ENCODE peak calls at places on chromosomes 3 and 15, in four cellular contexts. K is cardiac fibroblast, U is AG09309, D is spleen. A is an unnamed sample.

GRCh38 chr15:67906382-67906781 is 66.5 kb upstream of the RNU6-1 start:
- DNase-seq in K (peak), U (no peak), D (no peak), A (no peak)

GRCh38 chr15:24745276-24745675 is 69.7 kb downstream of the NPAP1 start:
- DNase-seq in K (no peak), U (no peak), D (no peak), A (no peak)

GRCh38 chr3:138348950-138349739 is 766 bp downstream of the MRAS start:
- DNase-seq in K (peak), U (no peak), D (no peak), A (no peak)

GRCh38 chr15:94259863-94260262 is 28.5 kb downstream of the MCTP2 start:
- DNase-seq in K (no peak), U (no peak), D (no peak), A (no peak)

GRCh38 chr3:60140160-60140559 is 1090.3 kb upstream of the CFAP20DC start:
- DNase-seq in K (no peak), U (no peak), D (no peak), A (no peak)

GRCh38 chr3:69236808-69237707 is 114.7 kb upstream of the LMOD3 start:
- DNase-seq in K (no peak), U (no peak), D (no peak), A (no peak)

GRCh38 chr3:123773681-123774431 is 110.3 kb downstream of the MYLK start:
- DNase-seq in K (no peak), U (peak), D (no peak), A (no peak)

GRCh38 chr15:82712036-82712435 is 2.4 kb upstream of the AP3B2 start:
- DNase-seq in K (no peak), U (no peak), D (no peak), A (no peak)

GRCh38 chr15:29638781-29639180 is 183.5 kb downstream of the TJP1 start:
- DNase-seq in K (peak), U (no peak), D (no peak), A (no peak)

GRCh38 chr3:67653425-67654098 is 850 bp downstream of the SUCLG2 start:
- DNase-seq in K (peak), U (no peak), D (no peak), A (no peak)

GRCh38 chr3:35776346-35776745 is 137.0 kb downstream of the ARPP21 start:
- DNase-seq in K (no peak), U (no peak), D (no peak), A (no peak)

GRCh38 chr15:94324117-94324826 is 92.9 kb downstream of the MCTP2 start:
- DNase-seq in K (peak), U (no peak), D (no peak), A (no peak)

GRCh38 chr3:49173792-49174170 is 2.4 kb downstream of the KLHDC8B start:
- DNase-seq in K (no peak), U (no peak), D (no peak), A (no peak)

GRCh38 chr3:76551739-76552138 is 488.2 kb upstream of the ROBO2 start:
- DNase-seq in K (no peak), U (no peak), D (no peak), A (no peak)

DNA sequence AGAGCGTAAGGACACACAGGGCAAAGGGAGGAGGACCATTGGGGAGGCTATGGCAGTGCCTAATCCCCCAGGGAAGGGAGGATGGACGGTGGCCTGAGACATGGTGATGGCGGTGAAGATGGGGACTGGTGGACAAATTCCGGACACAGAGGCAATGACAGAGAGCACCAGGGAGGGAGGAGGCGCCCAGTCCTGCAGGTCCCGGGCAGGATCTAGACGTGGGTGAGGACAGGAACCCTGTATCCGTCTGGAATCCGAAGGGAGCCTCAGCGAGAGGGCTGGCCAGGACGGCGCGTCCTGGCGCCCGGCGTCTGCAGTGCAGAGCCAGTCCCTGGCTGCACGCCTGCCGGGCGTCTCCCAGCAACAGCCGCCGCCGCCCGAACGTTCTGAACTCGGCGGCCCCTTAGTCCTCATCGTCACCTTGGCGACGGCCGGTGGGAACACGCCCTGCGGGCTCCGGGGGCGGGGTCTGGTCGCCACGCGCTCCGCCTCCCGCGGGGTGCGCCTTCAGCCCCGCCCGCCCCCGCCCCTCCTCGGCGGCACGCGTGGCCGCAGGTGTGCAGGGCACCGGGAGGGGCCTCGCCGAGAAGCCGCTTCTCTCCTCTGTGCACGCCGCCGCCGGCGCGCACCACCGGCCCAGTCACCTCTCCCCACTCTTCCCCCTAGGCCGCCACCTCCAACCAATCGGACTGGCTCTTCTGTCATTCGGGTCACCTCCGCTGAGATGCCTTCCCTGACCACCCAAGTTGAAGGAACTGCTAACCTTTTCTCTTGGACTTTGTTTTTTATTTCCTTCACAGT is 11.6 kb downstream of the XIRP1 start:
- DNase-seq in K (peak), U (no peak), D (peak), A (no peak)
- TF ChIP-seq CTCF in K (no peak), U (peak), D (peak), A (peak)

DNA sequence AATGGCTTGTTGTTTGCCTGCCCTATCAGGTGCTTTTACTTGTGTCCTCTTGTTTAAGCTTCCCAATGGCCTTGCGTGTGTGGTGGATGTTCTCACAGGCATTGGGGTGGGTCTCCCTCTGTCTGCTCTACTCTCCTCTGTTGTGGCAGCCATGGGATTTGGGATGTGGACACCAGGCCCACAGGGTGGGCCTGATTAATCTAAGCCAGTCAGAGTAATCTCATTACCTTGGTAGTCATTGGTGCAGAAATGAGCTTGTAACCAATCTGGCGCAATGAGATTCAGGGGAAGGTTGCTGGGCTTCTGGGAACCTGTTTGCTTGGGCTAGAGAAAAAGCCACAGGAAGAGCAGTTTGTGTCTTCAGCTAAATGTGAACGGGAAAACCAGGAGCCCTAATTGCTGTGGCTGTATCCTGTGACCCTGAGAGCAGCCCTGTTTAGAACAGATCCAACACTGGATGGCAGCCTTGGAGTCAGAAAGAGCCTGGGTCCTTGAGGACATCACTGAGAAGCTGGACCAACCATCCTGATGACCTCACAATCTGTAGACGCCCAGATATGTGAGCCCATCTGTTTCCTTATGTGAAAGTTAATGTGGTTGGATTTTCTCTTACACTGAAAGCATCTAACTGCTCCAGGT is 157.3 kb upstream of the UBE2E1 start:
- DNase-seq in K (peak), U (no peak), D (no peak), A (no peak)
- TF ChIP-seq CTCF in K (no peak), U (no peak), D (no peak), A (peak)

GRCh38 chr3:41450416-41451231 is 251.3 kb downstream of the CTNNB1 start:
- DNase-seq in K (no peak), U (no peak), D (no peak), A (no peak)
- TF ChIP-seq CTCF in K (no peak), U (peak), D (no peak), A (peak)

GRCh38 chr3:195198424-195199346 is 72.3 kb downstream of the XXYLT1 start:
- DNase-seq in K (no peak), U (no peak), D (no peak), A (no peak)

GRCh38 chr3:195194559-195195161 is 76.3 kb downstream of the XXYLT1 start:
- DNase-seq in K (no peak), U (no peak), D (no peak), A (no peak)

GRCh38 chr3:195195321-195196209 is 75.4 kb downstream of the XXYLT1 start:
- DNase-seq in K (no peak), U (no peak), D (no peak), A (no peak)

GRCh38 chr3:195197764-195198423 is 73.1 kb downstream of the XXYLT1 start:
- DNase-seq in K (peak), U (peak), D (no peak), A (no peak)

DNA sequence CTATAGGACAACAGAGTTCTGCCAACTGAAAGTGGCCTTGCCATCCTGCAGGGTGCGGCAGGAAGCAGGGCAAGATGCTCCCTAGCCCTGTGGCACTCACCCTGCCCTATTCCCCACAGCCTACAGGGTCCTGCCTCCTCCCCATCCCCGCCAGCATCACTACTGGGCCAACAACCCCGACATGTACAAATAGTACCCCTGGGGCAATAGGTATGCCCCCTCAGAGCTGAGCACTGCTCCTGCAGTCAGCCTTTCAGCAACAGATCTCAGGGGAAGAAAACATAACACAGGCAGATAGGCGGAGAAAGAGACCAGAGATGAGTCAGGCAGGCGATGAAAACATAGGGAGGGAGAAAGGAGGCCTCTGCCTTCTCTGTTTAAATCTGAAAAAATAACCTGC is 74.7 kb downstream of the XXYLT1 start:
- DNase-seq in K (peak), U (no peak), D (no peak), A (no peak)
- TF ChIP-seq CTCF in K (peak), U (no peak), D (no peak), A (peak)

GRCh38 chr3:40109641-40110490 is 199.6 kb upstream of the EIF1B start:
- DNase-seq in K (peak), U (no peak), D (no peak), A (no peak)
- TF ChIP-seq CTCF in K (peak), U (peak), D (peak), A (peak)

GRCh38 chr3:195556390-195556789 is 13.3 kb upstream of the PPP1R2 start:
- DNase-seq in K (peak), U (no peak), D (no peak), A (no peak)
- TF ChIP-seq CTCF in K (peak), U (peak), D (peak), A (peak)

DNA sequence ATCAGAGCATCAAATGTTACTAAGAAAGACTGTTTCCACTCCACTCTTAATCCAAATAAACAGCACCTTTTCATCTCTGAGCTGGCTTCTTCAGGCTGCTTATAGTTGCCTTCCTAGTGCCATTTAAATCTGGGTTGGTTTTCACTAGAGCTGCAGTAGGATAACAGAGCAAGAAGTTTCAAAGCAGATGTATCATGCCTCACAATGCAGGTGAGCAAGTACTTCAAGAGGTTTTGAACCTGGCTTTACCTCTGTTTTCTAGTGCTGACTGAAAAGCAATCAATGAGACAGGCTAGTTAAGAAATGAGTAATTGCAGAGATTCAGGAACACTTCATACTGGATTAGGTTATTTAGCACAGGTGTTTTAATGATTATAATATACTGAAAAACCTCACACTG is 147.7 kb upstream of the SATB1 start:
- DNase-seq in K (no peak), U (peak), D (no peak), A (no peak)
- TF ChIP-seq CTCF in K (no peak), U (no peak), D (no peak), A (no peak)

GRCh38 chr3:16319307-16319706 is 54.3 kb downstream of the OXNAD1 start:
- DNase-seq in K (peak), U (no peak), D (no peak), A (no peak)
- TF ChIP-seq CTCF in K (peak), U (peak), D (peak), A (peak)